ENCODE peak calls at places on chromosomes 11 and 22, in six cellular contexts. One of them, this sample, is unnamed.

GRCh38 chr11:32382339-32383049 is 52.8 kb downstream of the WT1 start:
- DNase-seq in midbrain: no peak
- DNase-seq in fibroblast of the aortic adventitia: no peak
- DNase-seq in AG08395: no peak
- DNase-seq in GM19239: no peak
- DNase-seq in BJ: no peak
- DNase-seq in this sample: no peak

GRCh38 chr11:63760487-63761079 is 8.0 kb downstream of the ZFTA start:
- DNase-seq in AG08395: no peak
- DNase-seq in GM19239: no peak
- DNase-seq in fibroblast of the aortic adventitia: no peak
- DNase-seq in midbrain: no peak
- DNase-seq in BJ: no peak
- DNase-seq in this sample: no peak

GRCh38 chr11:64359712-64360402 is 895 bp downstream of the RPS6KA4 start:
- DNase-seq in GM19239: no peak
- DNase-seq in fibroblast of the aortic adventitia: no peak
- DNase-seq in AG08395: no peak
- DNase-seq in midbrain: no peak
- DNase-seq in BJ: no peak
- DNase-seq in this sample: no peak

GRCh38 chr11:74470526-74470925 is 3.2 kb upstream of the KCNE3 start:
- DNase-seq in GM19239: no peak
- DNase-seq in fibroblast of the aortic adventitia: no peak
- DNase-seq in BJ: no peak
- DNase-seq in midbrain: no peak
- DNase-seq in AG08395: no peak
- DNase-seq in this sample: no peak

GRCh38 chr11:63536669-63537292 is at the start of gene PLAAT4:
- DNase-seq in GM19239: peak
- DNase-seq in AG08395: peak
- DNase-seq in BJ: no peak
- DNase-seq in midbrain: peak
- DNase-seq in fibroblast of the aortic adventitia: peak
- DNase-seq in this sample: peak

GRCh38 chr22:30863161-30863833 is 105.3 kb downstream of the MORC2 start:
- DNase-seq in BJ: no peak
- DNase-seq in AG08395: peak
- DNase-seq in GM19239: no peak
- DNase-seq in midbrain: no peak
- DNase-seq in fibroblast of the aortic adventitia: no peak
- DNase-seq in this sample: no peak

GRCh38 chr22:39486951-39487825 is 14.9 kb upstream of the MIEF1 start:
- DNase-seq in GM19239: no peak
- DNase-seq in fibroblast of the aortic adventitia: peak
- DNase-seq in AG08395: no peak
- DNase-seq in BJ: no peak
- DNase-seq in midbrain: peak
- DNase-seq in this sample: no peak

GRCh38 chr11:13052130-13052541 is 43.0 kb downstream of the RASSF10 start:
- DNase-seq in BJ: no peak
- DNase-seq in AG08395: no peak
- DNase-seq in fibroblast of the aortic adventitia: no peak
- DNase-seq in midbrain: no peak
- DNase-seq in GM19239: no peak
- DNase-seq in this sample: no peak

GRCh38 chr22:20946080-20946986 is 20.7 kb upstream of the AIFM3 start:
- DNase-seq in fibroblast of the aortic adventitia: peak
- DNase-seq in GM19239: no peak
- DNase-seq in BJ: no peak
- DNase-seq in AG08395: peak
- DNase-seq in midbrain: no peak
- DNase-seq in this sample: no peak

GRCh38 chr11:126391970-126392637 is 36.6 kb downstream of the ST3GAL4 start:
- DNase-seq in GM19239: no peak
- DNase-seq in BJ: no peak
- DNase-seq in midbrain: peak
- DNase-seq in fibroblast of the aortic adventitia: no peak
- DNase-seq in AG08395: no peak
- DNase-seq in this sample: no peak

GRCh38 chr11:43852057-43852636 is 28.5 kb upstream of the ALKBH3 start:
- DNase-seq in AG08395: peak
- DNase-seq in GM19239: peak
- DNase-seq in midbrain: peak
- DNase-seq in BJ: no peak
- DNase-seq in fibroblast of the aortic adventitia: peak
- DNase-seq in this sample: peak

This sample was measured in fibroblast of gingiva.